ENCODE peak calls at places on chromosome 11, in five cellular contexts. One of them, this sample, is unnamed.

GRCh38 chr11:50174189-50174588 is 141.5 kb downstream of the OR4C45 start:
- DNase-seq in NCI-H748 treated with DMSO at 0.1 percent for 48 hours: no peak
- DNase-seq in GM19239: no peak
- DNase-seq in caudate nucleus: no peak
- DNase-seq in mammary epithelial cell: peak; percentile 11
- DNase-seq in this sample: peak; percentile 41

GRCh38 chr11:33588056-33588455 is 112.6 kb downstream of the C11orf91 start:
- DNase-seq in caudate nucleus: no peak
- DNase-seq in NCI-H748 treated with DMSO at 0.1 percent for 48 hours: no peak
- DNase-seq in GM19239: no peak
- DNase-seq in mammary epithelial cell: no peak
- DNase-seq in this sample: no peak

GRCh38 chr11:38759394-38759793 is 2161.4 kb upstream of the RAG2 start:
- DNase-seq in GM19239: no peak
- DNase-seq in mammary epithelial cell: no peak
- DNase-seq in NCI-H748 treated with DMSO at 0.1 percent for 48 hours: no peak
- DNase-seq in caudate nucleus: no peak
- DNase-seq in this sample: no peak

GRCh38 chr11:26851696-26852095 is 129.8 kb upstream of the SLC5A12 start:
- DNase-seq in NCI-H748 treated with DMSO at 0.1 percent for 48 hours: no peak
- DNase-seq in GM19239: no peak
- DNase-seq in mammary epithelial cell: no peak
- DNase-seq in caudate nucleus: no peak
- DNase-seq in this sample: no peak

GRCh38 chr11:22922672-22923071 is 62.4 kb upstream of the CCDC179 start:
- DNase-seq in caudate nucleus: no peak
- DNase-seq in NCI-H748 treated with DMSO at 0.1 percent for 48 hours: no peak
- DNase-seq in mammary epithelial cell: no peak
- DNase-seq in GM19239: no peak
- DNase-seq in this sample: no peak

GRCh38 chr11:1050581-1051355 is 14.2 kb upstream of the MUC6 start:
- DNase-seq in GM19239: peak; percentile 95
- DNase-seq in NCI-H748 treated with DMSO at 0.1 percent for 48 hours: peak; percentile 70
- DNase-seq in caudate nucleus: no peak
- DNase-seq in mammary epithelial cell: peak; percentile 80
- DNase-seq in this sample: peak; percentile 58

GRCh38 chr11:68433541-68433940 is 27.0 kb upstream of the PPP6R3 start:
- DNase-seq in NCI-H748 treated with DMSO at 0.1 percent for 48 hours: no peak
- DNase-seq in caudate nucleus: no peak
- DNase-seq in GM19239: no peak
- DNase-seq in mammary epithelial cell: no peak
- DNase-seq in this sample: no peak

GRCh38 chr11:111512296-111513239 is at the start of gene BTG4:
- DNase-seq in NCI-H748 treated with DMSO at 0.1 percent for 48 hours: no peak
- DNase-seq in caudate nucleus: no peak
- DNase-seq in mammary epithelial cell: no peak
- DNase-seq in GM19239: no peak
- DNase-seq in this sample: peak; percentile 49

GRCh38 chr11:12677131-12677530 is 2.9 kb downstream of the TEAD1 start:
- DNase-seq in caudate nucleus: no peak
- DNase-seq in NCI-H748 treated with DMSO at 0.1 percent for 48 hours: peak; percentile 32
- DNase-seq in mammary epithelial cell: no peak
- DNase-seq in GM19239: no peak
- DNase-seq in this sample: peak; percentile 59

GRCh38 chr11:72930011-72930410 is 115.8 kb downstream of the ATG16L2 start:
- DNase-seq in GM19239: no peak
- DNase-seq in caudate nucleus: no peak
- DNase-seq in mammary epithelial cell: no peak
- DNase-seq in NCI-H748 treated with DMSO at 0.1 percent for 48 hours: peak; percentile 42
- DNase-seq in this sample: peak; percentile 36

GRCh38 chr11:77497368-77497767 is 23.5 kb upstream of the PAK1 start:
- DNase-seq in caudate nucleus: no peak
- DNase-seq in NCI-H748 treated with DMSO at 0.1 percent for 48 hours: no peak
- DNase-seq in mammary epithelial cell: no peak
- DNase-seq in GM19239: no peak
- DNase-seq in this sample: no peak

GRCh38 chr11:58739725-58740430 is 8.1 kb upstream of the GLYAT start:
- DNase-seq in GM19239: no peak
- DNase-seq in NCI-H748 treated with DMSO at 0.1 percent for 48 hours: no peak
- DNase-seq in mammary epithelial cell: peak; percentile 44
- DNase-seq in caudate nucleus: no peak
- DNase-seq in this sample: no peak